ENCODE peak calls at places on chromosomes 13 and 19, in seven cellular contexts. One of them, this sample, is unnamed.

GRCh38 chr13:25210842-25211241 is 38.8 kb upstream of the AMER2 start:
- DNase-seq in activated CD8-positive, alpha-beta memory T cell treated with anti-CD3 and anti-CD28 coated beads for 24 hours: no peak
- DNase-seq in heart left ventricle: no peak
- DNase-seq in NCI-H2029 treated with DMSO at 0.1 percent for 48 hours: no peak
- DNase-seq in central memory CD4-positive, alpha-beta T cell: no peak
- DNase-seq in amniotic stem cell: no peak
- DNase-seq in KG1: no peak
- DNase-seq in this sample: no peak

GRCh38 chr13:77480071-77480470 is 55.4 kb upstream of the SCEL start:
- DNase-seq in activated CD8-positive, alpha-beta memory T cell treated with anti-CD3 and anti-CD28 coated beads for 24 hours: no peak
- DNase-seq in heart left ventricle: no peak
- DNase-seq in NCI-H2029 treated with DMSO at 0.1 percent for 48 hours: no peak
- DNase-seq in central memory CD4-positive, alpha-beta T cell: no peak
- DNase-seq in amniotic stem cell: no peak
- DNase-seq in KG1: no peak
- DNase-seq in this sample: no peak

GRCh38 chr19:55345101-55345817 is 5.6 kb downstream of the KMT5C start:
- DNase-seq in activated CD8-positive, alpha-beta memory T cell treated with anti-CD3 and anti-CD28 coated beads for 24 hours: no peak
- DNase-seq in heart left ventricle: no peak
- DNase-seq in NCI-H2029 treated with DMSO at 0.1 percent for 48 hours: no peak
- DNase-seq in central memory CD4-positive, alpha-beta T cell: no peak
- DNase-seq in amniotic stem cell: no peak
- DNase-seq in KG1: no peak
- DNase-seq in this sample: no peak

GRCh38 chr13:110434629-110435028 is 126.9 kb downstream of the RAB20 start:
- DNase-seq in activated CD8-positive, alpha-beta memory T cell treated with anti-CD3 and anti-CD28 coated beads for 24 hours: no peak
- DNase-seq in heart left ventricle: no peak
- DNase-seq in NCI-H2029 treated with DMSO at 0.1 percent for 48 hours: no peak
- DNase-seq in central memory CD4-positive, alpha-beta T cell: no peak
- DNase-seq in amniotic stem cell: no peak
- DNase-seq in KG1: no peak
- DNase-seq in this sample: no peak

GRCh38 chr19:33971073-33971472 is 174.4 kb downstream of the KCTD15 start:
- DNase-seq in activated CD8-positive, alpha-beta memory T cell treated with anti-CD3 and anti-CD28 coated beads for 24 hours: no peak
- DNase-seq in heart left ventricle: no peak
- DNase-seq in NCI-H2029 treated with DMSO at 0.1 percent for 48 hours: no peak
- DNase-seq in central memory CD4-positive, alpha-beta T cell: no peak
- DNase-seq in amniotic stem cell: no peak
- DNase-seq in KG1: no peak
- DNase-seq in this sample: no peak

GRCh38 chr13:37791699-37792098 is 77.9 kb downstream of the TRPC4 start:
- DNase-seq in activated CD8-positive, alpha-beta memory T cell treated with anti-CD3 and anti-CD28 coated beads for 24 hours: no peak
- DNase-seq in heart left ventricle: no peak
- DNase-seq in NCI-H2029 treated with DMSO at 0.1 percent for 48 hours: no peak
- DNase-seq in central memory CD4-positive, alpha-beta T cell: no peak
- DNase-seq in amniotic stem cell: no peak
- DNase-seq in KG1: no peak
- DNase-seq in this sample: no peak

GRCh38 chr19:11116507-11116906 is 27.2 kb downstream of the LDLR start:
- DNase-seq in activated CD8-positive, alpha-beta memory T cell treated with anti-CD3 and anti-CD28 coated beads for 24 hours: no peak
- DNase-seq in heart left ventricle: no peak
- DNase-seq in NCI-H2029 treated with DMSO at 0.1 percent for 48 hours: no peak
- DNase-seq in central memory CD4-positive, alpha-beta T cell: no peak
- DNase-seq in amniotic stem cell: no peak
- DNase-seq in KG1: no peak
- DNase-seq in this sample: no peak

GRCh38 chr19:13150919-13151604 is 851 bp downstream of the IER2 start:
- DNase-seq in activated CD8-positive, alpha-beta memory T cell treated with anti-CD3 and anti-CD28 coated beads for 24 hours: peak
- DNase-seq in heart left ventricle: peak
- DNase-seq in NCI-H2029 treated with DMSO at 0.1 percent for 48 hours: no peak
- DNase-seq in central memory CD4-positive, alpha-beta T cell: no peak
- DNase-seq in amniotic stem cell: no peak
- DNase-seq in KG1: no peak
- DNase-seq in this sample: no peak

GRCh38 chr19:1113278-1113985 is 9.6 kb downstream of the GPX4 start:
- DNase-seq in activated CD8-positive, alpha-beta memory T cell treated with anti-CD3 and anti-CD28 coated beads for 24 hours: peak
- DNase-seq in heart left ventricle: peak
- DNase-seq in NCI-H2029 treated with DMSO at 0.1 percent for 48 hours: peak
- DNase-seq in central memory CD4-positive, alpha-beta T cell: peak
- DNase-seq in amniotic stem cell: peak
- DNase-seq in KG1: no peak
- DNase-seq in this sample: no peak

GRCh38 chr13:23658929-23659541 is 88.8 kb downstream of the TNFRSF19 start:
- DNase-seq in activated CD8-positive, alpha-beta memory T cell treated with anti-CD3 and anti-CD28 coated beads for 24 hours: no peak
- DNase-seq in heart left ventricle: no peak
- DNase-seq in NCI-H2029 treated with DMSO at 0.1 percent for 48 hours: no peak
- DNase-seq in central memory CD4-positive, alpha-beta T cell: no peak
- DNase-seq in amniotic stem cell: no peak
- DNase-seq in KG1: no peak
- DNase-seq in this sample: no peak

GRCh38 chr19:50870417-50871089 is 2.7 kb upstream of the KLK2 start:
- DNase-seq in activated CD8-positive, alpha-beta memory T cell treated with anti-CD3 and anti-CD28 coated beads for 24 hours: no peak
- DNase-seq in heart left ventricle: no peak
- DNase-seq in NCI-H2029 treated with DMSO at 0.1 percent for 48 hours: no peak
- DNase-seq in central memory CD4-positive, alpha-beta T cell: no peak
- DNase-seq in amniotic stem cell: no peak
- DNase-seq in KG1: no peak
- DNase-seq in this sample: no peak

GRCh38 chr19:28519950-28520861 is 692.7 kb downstream of the UQCRFS1 start:
- DNase-seq in activated CD8-positive, alpha-beta memory T cell treated with anti-CD3 and anti-CD28 coated beads for 24 hours: no peak
- DNase-seq in heart left ventricle: no peak
- DNase-seq in NCI-H2029 treated with DMSO at 0.1 percent for 48 hours: peak
- DNase-seq in central memory CD4-positive, alpha-beta T cell: no peak
- DNase-seq in amniotic stem cell: no peak
- DNase-seq in KG1: no peak
- DNase-seq in this sample: peak

GRCh38 chr19:32966750-32967149 is 5.0 kb downstream of the CEP89 start:
- DNase-seq in activated CD8-positive, alpha-beta memory T cell treated with anti-CD3 and anti-CD28 coated beads for 24 hours: no peak
- DNase-seq in heart left ventricle: no peak
- DNase-seq in NCI-H2029 treated with DMSO at 0.1 percent for 48 hours: no peak
- DNase-seq in central memory CD4-positive, alpha-beta T cell: no peak
- DNase-seq in amniotic stem cell: no peak
- DNase-seq in KG1: no peak
- DNase-seq in this sample: no peak

GRCh38 chr19:8517551-8518442 is 3.8 kb upstream of the ZNF414 start:
- DNase-seq in activated CD8-positive, alpha-beta memory T cell treated with anti-CD3 and anti-CD28 coated beads for 24 hours: no peak
- DNase-seq in heart left ventricle: no peak
- DNase-seq in NCI-H2029 treated with DMSO at 0.1 percent for 48 hours: no peak
- DNase-seq in central memory CD4-positive, alpha-beta T cell: peak
- DNase-seq in amniotic stem cell: no peak
- DNase-seq in KG1: peak
- DNase-seq in this sample: no peak

GRCh38 chr19:10891360-10892108 is 20.2 kb downstream of the CARM1 start:
- DNase-seq in activated CD8-positive, alpha-beta memory T cell treated with anti-CD3 and anti-CD28 coated beads for 24 hours: no peak
- DNase-seq in heart left ventricle: no peak
- DNase-seq in NCI-H2029 treated with DMSO at 0.1 percent for 48 hours: no peak
- DNase-seq in central memory CD4-positive, alpha-beta T cell: no peak
- DNase-seq in amniotic stem cell: no peak
- DNase-seq in KG1: no peak
- DNase-seq in this sample: no peak

GRCh38 chr13:24128112-24128511 is 32.4 kb upstream of the SPATA13 start:
- DNase-seq in activated CD8-positive, alpha-beta memory T cell treated with anti-CD3 and anti-CD28 coated beads for 24 hours: no peak
- DNase-seq in heart left ventricle: no peak
- DNase-seq in NCI-H2029 treated with DMSO at 0.1 percent for 48 hours: no peak
- DNase-seq in central memory CD4-positive, alpha-beta T cell: no peak
- DNase-seq in amniotic stem cell: no peak
- DNase-seq in KG1: no peak
- DNase-seq in this sample: no peak

GRCh38 chr19:13297023-13297422 is 146.8 kb downstream of the IER2 start:
- DNase-seq in activated CD8-positive, alpha-beta memory T cell treated with anti-CD3 and anti-CD28 coated beads for 24 hours: no peak
- DNase-seq in heart left ventricle: no peak
- DNase-seq in NCI-H2029 treated with DMSO at 0.1 percent for 48 hours: no peak
- DNase-seq in central memory CD4-positive, alpha-beta T cell: no peak
- DNase-seq in amniotic stem cell: no peak
- DNase-seq in KG1: no peak
- DNase-seq in this sample: no peak

GRCh38 chr13:112353856-112354255 is 22.3 kb upstream of the SPACA7 start:
- DNase-seq in activated CD8-positive, alpha-beta memory T cell treated with anti-CD3 and anti-CD28 coated beads for 24 hours: no peak
- DNase-seq in heart left ventricle: no peak
- DNase-seq in NCI-H2029 treated with DMSO at 0.1 percent for 48 hours: no peak
- DNase-seq in central memory CD4-positive, alpha-beta T cell: no peak
- DNase-seq in amniotic stem cell: no peak
- DNase-seq in KG1: no peak
- DNase-seq in this sample: no peak

GRCh38 chr13:96821381-96821780 is 172.9 kb downstream of the OXGR1 start:
- DNase-seq in activated CD8-positive, alpha-beta memory T cell treated with anti-CD3 and anti-CD28 coated beads for 24 hours: no peak
- DNase-seq in heart left ventricle: no peak
- DNase-seq in NCI-H2029 treated with DMSO at 0.1 percent for 48 hours: no peak
- DNase-seq in central memory CD4-positive, alpha-beta T cell: no peak
- DNase-seq in amniotic stem cell: peak
- DNase-seq in KG1: no peak
- DNase-seq in this sample: no peak

GRCh38 chr13:76668716-76669115 is 217.5 kb downstream of the KCTD12 start:
- DNase-seq in activated CD8-positive, alpha-beta memory T cell treated with anti-CD3 and anti-CD28 coated beads for 24 hours: no peak
- DNase-seq in heart left ventricle: no peak
- DNase-seq in NCI-H2029 treated with DMSO at 0.1 percent for 48 hours: no peak
- DNase-seq in central memory CD4-positive, alpha-beta T cell: no peak
- DNase-seq in amniotic stem cell: no peak
- DNase-seq in KG1: no peak
- DNase-seq in this sample: no peak

GRCh38 chr19:46621191-46622117 is 3.4 kb downstream of the PTGIR start:
- DNase-seq in activated CD8-positive, alpha-beta memory T cell treated with anti-CD3 and anti-CD28 coated beads for 24 hours: no peak
- DNase-seq in heart left ventricle: no peak
- DNase-seq in NCI-H2029 treated with DMSO at 0.1 percent for 48 hours: no peak
- DNase-seq in central memory CD4-positive, alpha-beta T cell: no peak
- DNase-seq in amniotic stem cell: no peak
- DNase-seq in KG1: no peak
- DNase-seq in this sample: no peak

GRCh38 chr13:48594080-48594815 is 59.5 kb upstream of the CYSLTR2 start:
- DNase-seq in activated CD8-positive, alpha-beta memory T cell treated with anti-CD3 and anti-CD28 coated beads for 24 hours: no peak
- DNase-seq in heart left ventricle: no peak
- DNase-seq in NCI-H2029 treated with DMSO at 0.1 percent for 48 hours: no peak
- DNase-seq in central memory CD4-positive, alpha-beta T cell: no peak
- DNase-seq in amniotic stem cell: no peak
- DNase-seq in KG1: no peak
- DNase-seq in this sample: no peak

GRCh38 chr19:30086916-30087315 is 144.9 kb downstream of the URI1 start:
- DNase-seq in activated CD8-positive, alpha-beta memory T cell treated with anti-CD3 and anti-CD28 coated beads for 24 hours: no peak
- DNase-seq in heart left ventricle: no peak
- DNase-seq in NCI-H2029 treated with DMSO at 0.1 percent for 48 hours: no peak
- DNase-seq in central memory CD4-positive, alpha-beta T cell: no peak
- DNase-seq in amniotic stem cell: no peak
- DNase-seq in KG1: no peak
- DNase-seq in this sample: no peak

GRCh38 chr19:7850429-7850819 is 20.4 kb downstream of the EVI5L start:
- DNase-seq in activated CD8-positive, alpha-beta memory T cell treated with anti-CD3 and anti-CD28 coated beads for 24 hours: no peak
- DNase-seq in heart left ventricle: no peak
- DNase-seq in NCI-H2029 treated with DMSO at 0.1 percent for 48 hours: no peak
- DNase-seq in central memory CD4-positive, alpha-beta T cell: no peak
- DNase-seq in amniotic stem cell: no peak
- DNase-seq in KG1: no peak
- DNase-seq in this sample: no peak

GRCh38 chr13:113413898-113414282 is 39.4 kb downstream of the ADPRHL1 start:
- DNase-seq in activated CD8-positive, alpha-beta memory T cell treated with anti-CD3 and anti-CD28 coated beads for 24 hours: no peak
- DNase-seq in heart left ventricle: peak
- DNase-seq in NCI-H2029 treated with DMSO at 0.1 percent for 48 hours: no peak
- DNase-seq in central memory CD4-positive, alpha-beta T cell: no peak
- DNase-seq in amniotic stem cell: no peak
- DNase-seq in KG1: no peak
- DNase-seq in this sample: no peak

GRCh38 chr13:75761373-75761772 is 125.2 kb downstream of the LMO7 start:
- DNase-seq in activated CD8-positive, alpha-beta memory T cell treated with anti-CD3 and anti-CD28 coated beads for 24 hours: no peak
- DNase-seq in heart left ventricle: no peak
- DNase-seq in NCI-H2029 treated with DMSO at 0.1 percent for 48 hours: no peak
- DNase-seq in central memory CD4-positive, alpha-beta T cell: no peak
- DNase-seq in amniotic stem cell: no peak
- DNase-seq in KG1: peak
- DNase-seq in this sample: peak

GRCh38 chr19:12967907-12968306 is 1.5 kb upstream of the DAND5 start:
- DNase-seq in activated CD8-positive, alpha-beta memory T cell treated with anti-CD3 and anti-CD28 coated beads for 24 hours: no peak
- DNase-seq in heart left ventricle: no peak
- DNase-seq in NCI-H2029 treated with DMSO at 0.1 percent for 48 hours: no peak
- DNase-seq in central memory CD4-positive, alpha-beta T cell: no peak
- DNase-seq in amniotic stem cell: no peak
- DNase-seq in KG1: no peak
- DNase-seq in this sample: no peak

GRCh38 chr13:100314132-100314910 is 225.4 kb downstream of the PCCA start:
- DNase-seq in activated CD8-positive, alpha-beta memory T cell treated with anti-CD3 and anti-CD28 coated beads for 24 hours: no peak
- DNase-seq in heart left ventricle: no peak
- DNase-seq in NCI-H2029 treated with DMSO at 0.1 percent for 48 hours: no peak
- DNase-seq in central memory CD4-positive, alpha-beta T cell: no peak
- DNase-seq in amniotic stem cell: no peak
- DNase-seq in KG1: no peak
- DNase-seq in this sample: no peak

GRCh38 chr19:1992759-1993260 is 22.7 kb downstream of the BTBD2 start:
- DNase-seq in activated CD8-positive, alpha-beta memory T cell treated with anti-CD3 and anti-CD28 coated beads for 24 hours: no peak
- DNase-seq in heart left ventricle: peak
- DNase-seq in NCI-H2029 treated with DMSO at 0.1 percent for 48 hours: no peak
- DNase-seq in central memory CD4-positive, alpha-beta T cell: no peak
- DNase-seq in amniotic stem cell: no peak
- DNase-seq in KG1: no peak
- DNase-seq in this sample: no peak

GRCh38 chr19:10915511-10916091 is 12.8 kb downstream of the YIPF2 start:
- DNase-seq in activated CD8-positive, alpha-beta memory T cell treated with anti-CD3 and anti-CD28 coated beads for 24 hours: no peak
- DNase-seq in heart left ventricle: peak
- DNase-seq in NCI-H2029 treated with DMSO at 0.1 percent for 48 hours: no peak
- DNase-seq in central memory CD4-positive, alpha-beta T cell: no peak
- DNase-seq in amniotic stem cell: peak
- DNase-seq in KG1: no peak
- DNase-seq in this sample: no peak

GRCh38 chr19:6204212-6204611 is 68.7 kb downstream of the ACSBG2 start:
- DNase-seq in activated CD8-positive, alpha-beta memory T cell treated with anti-CD3 and anti-CD28 coated beads for 24 hours: no peak
- DNase-seq in heart left ventricle: no peak
- DNase-seq in NCI-H2029 treated with DMSO at 0.1 percent for 48 hours: no peak
- DNase-seq in central memory CD4-positive, alpha-beta T cell: no peak
- DNase-seq in amniotic stem cell: no peak
- DNase-seq in KG1: no peak
- DNase-seq in this sample: no peak

This sample was measured in NCI-H1092 treated with DMSO at 0.1 percent for 48 hours.